ENCODE peak calls at places on chromosomes 12 and 14, in ten cellular contexts. Z is endothelial cell; J is M059J; N is HT-29; Y is HEK293T; P is fibroblast of pulmonary artery; Q is activated B cell treated with CpG ODN at 0.5 μM for 24 hours; H is stimulated activated effector memory CD8-positive, alpha-beta T cell treated with anti-CD3 and anti-CD28 coated beads, Interleukin-12 subunit alpha, Interleukin-12 subunit beta, amount 100 ng/mL, for 72 hours; G is A549; R is SJSA1. C is an unnamed sample.

GRCh38 chr14:35761922-35762321 is 47.2 kb downstream of the RALGAPA1 start:
- DNase-seq in Z (no peak), J (no peak), N (no peak), Y (no peak), P (no peak), Q (no peak), H (no peak), G (no peak), R (no peak), C (no peak)

GRCh38 chr14:65229431-65230286 is 127.3 kb upstream of the MAX start:
- DNase-seq in Z (peak; percentile 10), J (peak; percentile 72), N (peak; percentile 44), Y (no peak), P (peak; percentile 43), Q (no peak), H (no peak), G (no peak), R (peak; percentile 74), C (no peak)

GRCh38 chr12:41507286-41507685 is 319.2 kb downstream of the PDZRN4 start:
- DNase-seq in Z (no peak), J (no peak), N (no peak), Y (no peak), P (no peak), Q (no peak), H (no peak), G (no peak), R (no peak), C (no peak)

GRCh38 chr12:65248656-65249633 is 29.5 kb upstream of the MSRB3 start:
- DNase-seq in Z (no peak), J (peak; percentile 44), N (no peak), Y (no peak), P (no peak), Q (no peak), H (no peak), G (no peak), R (no peak), C (peak; percentile 21)

GRCh38 chr12:89762498-89763170 is 54.0 kb upstream of the ATP2B1 start:
- DNase-seq in Z (no peak), J (no peak), N (peak; percentile 59), Y (no peak), P (no peak), Q (no peak), H (no peak), G (no peak), R (no peak), C (no peak)

GRCh38 chr12:1776139-1776975 is 44.0 kb upstream of the LRTM2 start:
- DNase-seq in Z (no peak), J (peak; percentile 94), N (no peak), Y (no peak), P (peak; percentile 62), Q (no peak), H (no peak), G (peak; percentile 48), R (peak; percentile 61), C (peak; percentile 69)

GRCh38 chr14:76697246-76697645 is 64.0 kb upstream of the VASH1 start:
- DNase-seq in Z (no peak), J (no peak), N (no peak), Y (no peak), P (no peak), Q (no peak), H (no peak), G (no peak), R (no peak), C (no peak)

GRCh38 chr12:114933428-114934160 is 249.6 kb upstream of the TBX3 start:
- DNase-seq in Z (no peak), J (peak; percentile 99), N (peak; percentile 27), Y (no peak), P (peak; percentile 82), Q (no peak), H (no peak), G (peak; percentile 94), R (peak; percentile 90), C (peak; percentile 92)

GRCh38 chr12:109829667-109830066 is 3.5 kb downstream of the TRPV4 start:
- DNase-seq in Z (no peak), J (no peak), N (no peak), Y (no peak), P (no peak), Q (no peak), H (no peak), G (no peak), R (no peak), C (no peak)

GRCh38 chr12:123960029-123960428 is 12.6 kb downstream of the CCDC92 start:
- DNase-seq in Z (no peak), J (no peak), N (no peak), Y (no peak), P (no peak), Q (no peak), H (no peak), G (no peak), R (no peak), C (no peak)

GRCh38 chr12:89951050-89951693 is 242.5 kb upstream of the ATP2B1 start:
- DNase-seq in Z (no peak), J (peak; percentile 99), N (peak; percentile 61), Y (peak; percentile 38), P (no peak), Q (no peak), H (no peak), G (peak; percentile 97), R (peak; percentile 59), C (peak; percentile 82)

GRCh38 chr14:93949511-93950075 is 22.4 kb downstream of the FAM181A start:
- DNase-seq in Z (no peak), J (no peak), N (no peak), Y (no peak), P (no peak), Q (no peak), H (no peak), G (no peak), R (no peak), C (no peak)

GRCh38 chr12:3218150-3218845 is 141.1 kb downstream of the TSPAN9 start:
- DNase-seq in Z (no peak), J (peak; percentile 40), N (no peak), Y (peak; percentile 28), P (peak; percentile 86), Q (no peak), H (no peak), G (no peak), R (peak; percentile 38), C (peak; percentile 52)

GRCh38 chr12:32534698-32535097 is 135.3 kb downstream of the FGD4 start:
- DNase-seq in Z (no peak), J (no peak), N (no peak), Y (no peak), P (no peak), Q (no peak), H (no peak), G (no peak), R (peak; percentile 27), C (no peak)

GRCh38 chr14:100295376-100296105 is 10.7 kb downstream of the SLC25A29 start:
- DNase-seq in Z (no peak), J (no peak), N (no peak), Y (no peak), P (no peak), Q (no peak), H (no peak), G (no peak), R (no peak), C (no peak)

GRCh38 chr12:100576311-100577036 is 3.0 kb downstream of the GAS2L3 start:
- DNase-seq in Z (no peak), J (peak; percentile 83), N (peak; percentile 57), Y (peak; percentile 15), P (peak; percentile 89), Q (no peak), H (no peak), G (peak; percentile 50), R (peak; percentile 40), C (peak; percentile 65)

GRCh38 chr12:48851883-48852733 is at the start of gene DDX23:
- DNase-seq in Z (peak; percentile 89), J (peak; percentile 98), N (peak; percentile 97), Y (peak; percentile 97), P (peak; percentile 98), Q (peak; percentile 75), H (peak; percentile 72), G (peak; percentile 98), R (peak; percentile 91), C (peak; percentile 94)

GRCh38 chr14:75258803-75259509 is 19.7 kb upstream of the FOS start:
- DNase-seq in Z (peak; percentile 98), J (peak; percentile 99), N (peak; percentile 97), Y (peak; percentile 98), P (peak; percentile 100), Q (peak; percentile 99), H (peak; percentile 92), G (peak; percentile 99), R (peak; percentile 97), C (peak; percentile 99)

GRCh38 chr12:108799528-108800243 is 57.7 kb downstream of the SSH1 start:
- DNase-seq in Z (no peak), J (no peak), N (no peak), Y (no peak), P (no peak), Q (no peak), H (no peak), G (no peak), R (no peak), C (no peak)

GRCh38 chr12:9634177-9634803 is 26.6 kb upstream of the KLRB1 start:
- DNase-seq in Z (peak; percentile 61), J (peak; percentile 54), N (peak; percentile 77), Y (peak; percentile 23), P (peak; percentile 74), Q (no peak), H (peak; percentile 66), G (peak; percentile 49), R (peak; percentile 48), C (peak; percentile 60)

GRCh38 chr12:129723260-129723659 is 180.6 kb downstream of the TMEM132D start:
- DNase-seq in Z (no peak), J (no peak), N (no peak), Y (no peak), P (no peak), Q (no peak), H (no peak), G (no peak), R (no peak), C (no peak)

GRCh38 chr12:116390656-116391335 is 113.3 kb upstream of the MED13L start:
- DNase-seq in Z (no peak), J (peak; percentile 74), N (no peak), Y (no peak), P (no peak), Q (no peak), H (no peak), G (no peak), R (no peak), C (no peak)

GRCh38 chr12:132153501-132154340 is 9.5 kb downstream of the NOC4L start:
- DNase-seq in Z (peak; percentile 78), J (peak; percentile 55), N (peak; percentile 80), Y (peak; percentile 86), P (peak; percentile 79), Q (peak; percentile 70), H (peak; percentile 44), G (peak; percentile 82), R (peak; percentile 53), C (peak; percentile 41)

GRCh38 chr14:86003998-86004397 is 474.1 kb downstream of the FLRT2 start:
- DNase-seq in Z (no peak), J (no peak), N (no peak), Y (no peak), P (peak; percentile 60), Q (no peak), H (no peak), G (peak; percentile 8), R (no peak), C (peak; percentile 15)

GRCh38 chr14:25003537-25003936 is 46.4 kb downstream of the STXBP6 start:
- DNase-seq in Z (no peak), J (peak; percentile 9), N (no peak), Y (no peak), P (peak; percentile 79), Q (no peak), H (no peak), G (peak; percentile 9), R (no peak), C (no peak)

GRCh38 chr12:105672576-105672975 is 342.1 kb downstream of the C12orf75 start:
- DNase-seq in Z (no peak), J (no peak), N (no peak), Y (no peak), P (peak; percentile 12), Q (no peak), H (no peak), G (no peak), R (peak; percentile 4), C (no peak)